ENCODE peak calls at places on chromosomes 12 and 14, in nine cellular contexts. V is heart left ventricle, E is left ventricle myocardium inferior, Z is lower lobe of right lung, L is ovary, B is lower leg skin, P is trophoblast cell, H is AG04449, Y is fibroblast of lung. F is an unnamed sample.

GRCh38 chr12:91513354-91513753 is 330.7 kb upstream of the DCN start:
- DNase-seq in V (no peak), E (no peak), Z (no peak), L (no peak), B (no peak), P (peak; percentile 33), H (no peak), Y (peak; percentile 6), F (no peak)

GRCh38 chr12:57428965-57429364 is 1.9 kb downstream of the R3HDM2 start:
- DNase-seq in V (no peak), E (no peak), Z (no peak), L (no peak), B (peak; percentile 59), P (no peak), H (no peak), Y (no peak), F (no peak)

GRCh38 chr12:64675795-64676194 is 65.5 kb downstream of the RASSF3 start:
- DNase-seq in V (peak; percentile 73), E (peak; percentile 30), Z (no peak), L (no peak), B (peak; percentile 40), P (no peak), H (no peak), Y (peak; percentile 71), F (no peak)

GRCh38 chr14:75335588-75335987 is 57.0 kb downstream of the FOS start:
- DNase-seq in V (no peak), E (no peak), Z (no peak), L (no peak), B (no peak), P (no peak), H (no peak), Y (no peak), F (no peak)

GRCh38 chr14:88791629-88792571 is 853 bp downstream of the EML5 start:
- DNase-seq in V (peak; percentile 26), E (no peak), Z (peak; percentile 54), L (peak; percentile 39), B (no peak), P (no peak), H (no peak), Y (no peak), F (no peak)

GRCh38 chr12:84492381-84492883 is 420.2 kb downstream of the SLC6A15 start:
- DNase-seq in V (no peak), E (no peak), Z (no peak), L (no peak), B (no peak), P (no peak), H (no peak), Y (no peak), F (no peak)

GRCh38 chr14:29035129-29035528 is 268.5 kb downstream of the FOXG1 start:
- DNase-seq in V (no peak), E (no peak), Z (no peak), L (no peak), B (no peak), P (no peak), H (no peak), Y (no peak), F (no peak)

GRCh38 chr14:100955201-100955600 is 51.7 kb upstream of the RTL1 start:
- DNase-seq in V (no peak), E (no peak), Z (no peak), L (no peak), B (no peak), P (no peak), H (no peak), Y (peak; percentile 36), F (peak; percentile 5)

GRCh38 chr14:58061581-58061980 is 90.4 kb downstream of the ARMH4 start:
- DNase-seq in V (no peak), E (no peak), Z (no peak), L (no peak), B (no peak), P (no peak), H (no peak), Y (no peak), F (no peak)

GRCh38 chr14:54187439-54187838 is 209.4 kb upstream of the CDKN3 start:
- DNase-seq in V (no peak), E (no peak), Z (no peak), L (no peak), B (no peak), P (no peak), H (no peak), Y (no peak), F (no peak)

GRCh38 chr12:117552971-117553370 is 191.5 kb upstream of the NOS1 start:
- DNase-seq in V (peak; percentile 28), E (no peak), Z (no peak), L (no peak), B (no peak), P (no peak), H (no peak), Y (no peak), F (no peak)

GRCh38 chr14:50366115-50366514 is 30.6 kb downstream of the CDKL1 start:
- DNase-seq in V (no peak), E (no peak), Z (no peak), L (no peak), B (no peak), P (no peak), H (no peak), Y (peak; percentile 29), F (no peak)

GRCh38 chr14:50362791-50363733 is 33.6 kb downstream of the CDKL1 start:
- DNase-seq in V (no peak), E (no peak), Z (no peak), L (no peak), B (no peak), P (no peak), H (no peak), Y (no peak), F (no peak)

GRCh38 chr14:50364792-50365191 is 31.9 kb downstream of the CDKL1 start:
- DNase-seq in V (no peak), E (no peak), Z (no peak), L (no peak), B (no peak), P (no peak), H (no peak), Y (no peak), F (no peak)

GRCh38 chr14:50366589-50366988 is 30.1 kb downstream of the CDKL1 start:
- DNase-seq in V (no peak), E (no peak), Z (no peak), L (no peak), B (no peak), P (no peak), H (no peak), Y (no peak), F (no peak)

GRCh38 chr14:50363734-50364113 is 33.0 kb downstream of the CDKL1 start:
- DNase-seq in V (no peak), E (no peak), Z (no peak), L (no peak), B (no peak), P (no peak), H (no peak), Y (peak; percentile 35), F (no peak)
- H3K4me3 ChIP-seq in V (peak overlapping the region; percentile 13), E (peak overlapping the region; percentile 45), Z (peak overlapping the region; percentile 34), L (peak overlapping the region; percentile 4), B (no peak overlapping the region), P (no peak overlapping the region), H (no peak overlapping the region), Y (peak overlapping the region; percentile 44), F (no peak overlapping the region)

GRCh38 chr14:105064721-105065143 is 498 bp downstream of the GPR132 start:
- DNase-seq in V (no peak), E (no peak), Z (no peak), L (no peak), B (no peak), P (no peak), H (no peak), Y (no peak), F (no peak)

GRCh38 chr14:105061428-105062047 is 3.7 kb downstream of the GPR132 start:
- DNase-seq in V (peak; percentile 84), E (peak; percentile 70), Z (peak; percentile 72), L (no peak), B (peak; percentile 89), P (no peak), H (no peak), Y (no peak), F (no peak)

GRCh38 chr14:105064001-105064400 is 1.2 kb downstream of the GPR132 start:
- DNase-seq in V (no peak), E (no peak), Z (no peak), L (no peak), B (no peak), P (peak; percentile 58), H (no peak), Y (no peak), F (no peak)

GRCh38 chr14:105062048-105062433 is 3.2 kb downstream of the GPR132 start:
- DNase-seq in V (no peak), E (no peak), Z (no peak), L (no peak), B (peak; percentile 84), P (no peak), H (no peak), Y (no peak), F (no peak)

DNA sequence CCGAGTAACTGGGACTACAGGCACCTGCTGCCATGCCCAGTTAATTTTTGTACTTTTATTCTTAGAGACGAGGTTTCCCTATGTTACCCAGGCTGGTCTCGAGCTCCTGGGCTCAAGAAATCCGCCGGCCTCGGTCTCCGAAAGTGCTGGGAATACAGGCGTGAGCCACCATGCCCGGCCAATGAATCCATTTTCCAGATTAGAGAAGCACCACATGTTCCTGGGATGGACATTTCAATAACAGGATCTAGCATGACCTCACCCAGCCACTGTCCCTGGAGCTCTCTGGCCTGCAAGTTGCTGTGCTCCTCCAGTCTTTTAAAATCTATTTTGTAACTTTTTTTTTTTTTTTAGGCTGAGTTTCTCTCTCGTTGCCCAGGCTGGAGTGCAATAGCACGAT is 2.2 kb downstream of the GPR132 start:
- DNase-seq in V (no peak), E (no peak), Z (no peak), L (no peak), B (no peak), P (no peak), H (no peak), Y (no peak), F (no peak)
- H3K4me3 ChIP-seq in V (no peak overlapping the region), E (no peak overlapping the region), Z (peak overlapping the region; percentile 46), L (no peak overlapping the region), B (no peak overlapping the region), P (no peak overlapping the region), H (no peak overlapping the region), Y (no peak overlapping the region), F (no peak overlapping the region)

DNA sequence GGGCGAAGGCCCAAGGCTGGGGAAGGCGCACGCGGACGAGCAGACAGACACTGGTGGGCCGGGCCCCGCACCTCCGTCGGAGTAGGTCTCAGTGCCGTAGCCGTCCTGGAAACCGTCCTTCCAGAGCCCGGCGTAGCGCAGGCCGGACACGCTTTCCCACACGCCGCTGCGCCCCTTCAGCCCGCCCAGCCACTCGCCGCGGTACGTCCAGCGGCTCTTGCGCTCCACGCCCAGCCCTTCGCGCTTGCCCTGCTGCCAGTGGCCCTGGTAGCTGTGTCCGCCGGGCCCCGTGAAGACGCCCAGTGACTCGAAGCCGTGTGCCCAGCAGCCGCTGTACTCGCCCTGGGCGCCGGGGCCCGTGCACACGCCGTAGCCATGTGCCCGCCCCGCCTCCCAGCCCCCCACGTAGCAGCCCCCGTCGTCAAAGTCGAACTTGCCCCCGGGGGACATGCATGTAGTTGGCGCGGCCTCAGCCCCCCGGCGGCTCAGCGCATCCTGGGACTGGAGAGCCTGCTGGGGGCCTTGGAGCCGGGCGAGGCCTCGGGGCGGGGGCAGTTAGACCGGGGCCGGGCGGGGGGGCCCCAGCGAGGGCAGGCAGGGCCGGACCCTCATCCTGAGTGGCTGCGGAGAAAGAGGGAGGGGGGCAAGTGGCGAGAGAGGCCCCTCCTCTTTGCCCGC is 1.4 kb downstream of the JPH4 start:
- DNase-seq in V (no peak), E (no peak), Z (no peak), L (no peak), B (peak; percentile 85), P (no peak), H (no peak), Y (no peak), F (no peak)
- H3K4me3 ChIP-seq in V (peak overlapping the region; percentile 22), E (peak overlapping the region; percentile 57), Z (peak overlapping the region; percentile 36), L (peak overlapping the region; percentile 40), B (no peak overlapping the region), P (no peak overlapping the region), H (no peak overlapping the region), Y (no peak overlapping the region), F (no peak overlapping the region)

GRCh38 chr12:1204581-1205121 is 213.6 kb downstream of the ERC1 start:
- DNase-seq in V (no peak), E (no peak), Z (no peak), L (no peak), B (no peak), P (peak; percentile 18), H (no peak), Y (peak; percentile 43), F (no peak)
- H3K4me3 ChIP-seq in V (peak overlapping the region; percentile 38), E (peak overlapping the region; percentile 64), Z (peak overlapping the region; percentile 47), L (peak overlapping the region; percentile 31), B (no peak overlapping the region), P (no peak overlapping the region), H (peak overlapping the region; percentile 30), Y (peak overlapping the region; percentile 57), F (peak overlapping the region; percentile 29)